ENCODE peak calls at places on chromosomes 11 and 22, in six cellular contexts. Z is prostate gland, O is ovary, K is uterus, D is heart left ventricle, R is K562. B is an unnamed sample. For H3K4me1, the result is how much of the 10 kb centered on the place peaks cover.

GRCh38 chr11:130601141-130601540 is 152.7 kb downstream of the ADAMTS15 start:
- DNase-seq in Z (no peak), D (peak), K (peak), R (no peak), O (peak), B (no peak)

GRCh38 chr22:43919106-43919965 is 4.3 kb upstream of the PNPLA3 start:
- DNase-seq in D (no peak), K (no peak), R (no peak), O (no peak), Z (peak), B (peak)

GRCh38 chr11:114125959-114126358 is 66.4 kb downstream of the ZBTB16 start:
- DNase-seq in D (no peak), R (no peak), K (no peak), O (no peak), Z (no peak), B (no peak)

GRCh38 chr22:48884292-48884691 is 943.4 kb downstream of the BRD1 start:
- DNase-seq in D (no peak), K (no peak), Z (no peak), R (no peak), O (no peak), B (no peak)

GRCh38 chr11:129743029-129743846 is 72.4 kb upstream of the TMEM45B start:
- DNase-seq in R (no peak), Z (no peak), O (no peak), D (no peak), K (no peak), B (peak)

GRCh38 chr11:44096360-44097188 is 1.1 kb downstream of the EXT2 start:
- DNase-seq in D (no peak), O (no peak), K (no peak), Z (no peak), R (no peak), B (peak)

GRCh38 chr11:31813961-31814868 is 3.1 kb upstream of the PAX6 start:
- DNase-seq in D (no peak), K (no peak), O (no peak), R (no peak), Z (no peak), B (no peak)

GRCh38 chr11:20156280-20156875 is 3.9 kb downstream of the DBX1 start:
- DNase-seq in K (no peak), D (no peak), R (peak), O (no peak), Z (no peak), B (no peak)

GRCh38 chr11:77705195-77705876 is 67.7 kb upstream of the CLNS1A start:
- DNase-seq in R (peak), Z (no peak), K (no peak), D (no peak), O (no peak), B (no peak)

GRCh38 chr22:47190276-47190956 is 428.0 kb downstream of the TBC1D22A start:
- DNase-seq in R (no peak), O (peak), Z (no peak), K (no peak), D (peak), B (no peak)

GRCh38 chr11:100928426-100928825 is 201.2 kb downstream of the PGR start:
- DNase-seq in D (no peak), O (no peak), R (no peak), Z (no peak), K (no peak), B (no peak)

GRCh38 chr11:114102993-114103896 is 43.7 kb downstream of the ZBTB16 start:
- DNase-seq in R (no peak), K (no peak), Z (no peak), D (no peak), O (no peak), B (no peak)

GRCh38 chr22:31044262-31044861 is 36.8 kb upstream of the SMTN start:
- DNase-seq in D (peak), O (peak), Z (no peak), R (no peak), K (peak), B (peak)

GRCh38 chr11:95379460-95379859 is 148.5 kb upstream of the SESN3 start:
- DNase-seq in Z (no peak), K (no peak), D (no peak), R (no peak), O (no peak), B (no peak)

GRCh38 chr22:45868586-45869443 is 108.1 kb downstream of the WNT7B start:
- DNase-seq in R (no peak), D (no peak), Z (no peak), O (no peak), K (no peak), B (no peak)

GRCh38 chr22:41403532-41404318 is 22.0 kb downstream of the TEF start:
- DNase-seq in O (peak), R (peak), K (peak), Z (peak), D (peak), B (peak)

GRCh38 chr11:85945788-85946187 is 90.6 kb downstream of the CCDC83 start:
- DNase-seq in K (no peak), D (no peak), R (no peak), O (no peak), Z (no peak), B (no peak)

GRCh38 chr11:44623716-44624491 is 58.4 kb downstream of the CD82 start:
- DNase-seq in K (no peak), D (peak), O (peak), R (no peak), Z (peak), B (peak)

GRCh38 chr22:25399649-25400151 is 164.8 kb upstream of the GRK3 start:
- DNase-seq in K (no peak), O (no peak), R (no peak), D (no peak), Z (no peak), B (no peak)

DNA sequence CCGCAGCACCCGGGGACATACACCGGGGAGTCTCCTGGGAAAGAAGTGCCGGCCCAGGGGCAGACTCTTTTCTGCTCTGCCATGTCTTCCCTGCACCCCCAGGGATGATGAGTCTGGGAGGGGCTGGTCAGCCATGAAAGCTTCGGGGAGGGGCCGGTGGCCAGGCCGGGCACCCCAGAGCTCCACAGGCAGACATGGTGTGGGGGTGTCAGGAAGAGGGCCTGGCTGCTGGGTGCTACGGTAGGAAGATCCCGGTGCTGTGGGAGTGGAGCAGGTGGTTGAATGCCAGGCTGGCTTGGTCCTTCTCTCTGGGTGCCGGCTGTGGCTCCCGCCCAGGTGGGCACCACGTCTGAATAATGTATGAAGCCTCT is 17.4 kb downstream of the LSP1 start:
- DNase-seq in D (no peak), Z (no peak), K (no peak), O (no peak), R (no peak), B (peak)
- TF ChIP-seq POLR2A in D (no peak), Z (no peak), K (no peak), O (no peak), R (no peak), B (no peak)

GRCh38 chr11:73223998-73224730 is 6.1 kb downstream of the P2RY2 start:
- DNase-seq in Z (no peak), D (no peak), R (no peak), K (peak), O (no peak), B (no peak)
- H3K4me1 ChIP-seq in Z (under half), D (under half), R (under half), K (under half), O (under half), B (under half)

GRCh38 chr11:65427691-65428577 is 5.3 kb downstream of the NEAT1 start:
- DNase-seq in K (peak), D (peak), Z (peak), O (peak), R (no peak), B (peak)

GRCh38 chr11:65425971-65426838 is 3.6 kb downstream of the NEAT1 start:
- DNase-seq in D (peak), Z (no peak), K (no peak), R (no peak), O (peak), B (peak)

GRCh38 chr11:65428578-65429068 is 6.0 kb downstream of the NEAT1 start:
- DNase-seq in R (no peak), D (peak), Z (peak), K (peak), O (peak), B (peak)

GRCh38 chr11:65425105-65425970 is 2.7 kb downstream of the NEAT1 start:
- DNase-seq in O (peak), D (peak), K (peak), Z (no peak), R (no peak), B (peak)

DNA sequence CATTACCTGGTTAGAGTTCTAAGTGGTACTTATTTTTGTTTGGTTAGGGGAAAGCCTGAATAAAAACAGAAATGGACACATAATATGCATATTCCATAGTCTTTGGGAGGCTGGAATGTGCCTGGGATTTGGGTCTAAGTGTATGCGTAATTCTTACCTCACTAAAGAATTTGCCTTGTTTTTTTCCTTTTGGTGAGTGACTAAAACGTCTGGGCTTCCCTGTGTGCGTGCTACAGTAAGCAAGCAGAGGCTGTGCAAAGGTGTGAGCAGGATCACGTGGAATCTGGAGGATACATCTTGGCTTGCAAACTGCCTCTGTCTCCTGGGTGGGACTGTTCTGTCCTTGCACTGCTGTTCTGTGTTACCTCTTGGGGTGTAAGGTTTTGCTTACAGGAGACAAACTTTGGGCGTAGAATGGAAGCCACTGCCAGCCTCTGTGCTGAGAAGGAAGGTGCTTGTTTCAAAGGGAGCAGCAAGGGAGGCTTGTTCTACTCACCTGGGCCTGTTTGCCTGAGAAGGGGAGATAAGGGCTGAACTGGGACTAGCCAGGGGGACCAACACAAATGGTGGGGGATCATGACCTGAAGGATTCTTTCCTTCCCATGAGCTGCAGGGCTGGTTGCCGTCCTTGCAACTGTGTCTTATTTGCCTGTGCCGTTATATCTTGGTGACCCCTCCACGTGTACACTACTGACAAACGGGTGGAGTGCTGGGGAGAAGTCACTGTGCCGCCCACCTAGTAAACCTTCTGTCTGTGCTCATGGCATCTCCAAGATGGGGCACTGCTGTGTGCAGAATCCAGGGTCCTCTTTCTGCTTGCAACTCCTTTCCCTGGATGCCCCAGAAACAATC is 4.5 kb downstream of the NEAT1 start:
- DNase-seq in D (peak), Z (peak), K (no peak), O (peak), R (no peak), B (peak)
- TF ChIP-seq POLR2A in D (peak), Z (peak), K (no peak), O (peak), R (peak), B (peak)

GRCh38 chr11:16986434-16987204 is 27.6 kb downstream of the PLEKHA7 start:
- DNase-seq in K (no peak), O (peak), D (no peak), Z (peak), R (peak), B (peak)

GRCh38 chr11:16982256-16982671 is 31.9 kb downstream of the PLEKHA7 start:
- DNase-seq in D (no peak), K (no peak), O (no peak), R (no peak), Z (no peak), B (no peak)

GRCh38 chr11:16985297-16985696 is 28.9 kb downstream of the PLEKHA7 start:
- DNase-seq in O (no peak), R (no peak), Z (no peak), K (no peak), D (no peak), B (peak)

GRCh38 chr11:16982809-16983208 is 31.4 kb downstream of the PLEKHA7 start:
- DNase-seq in K (no peak), O (no peak), R (no peak), Z (no peak), D (no peak), B (no peak)

GRCh38 chr11:16984229-16984628 is 30.0 kb downstream of the PLEKHA7 start:
- DNase-seq in K (no peak), Z (no peak), D (no peak), O (no peak), R (no peak), B (no peak)
- H3K4me1 ChIP-seq in K (under half), Z (under half), D (under half), O (under half), R (under half), B (under half)

GRCh38 chr11:797300-798092 is 585 bp downstream of the SLC25A22 start:
- DNase-seq in D (peak), K (peak), Z (peak), O (peak), R (peak), B (peak)
- TF ChIP-seq POLR2A in D (no peak), K (no peak), Z (no peak), O (no peak), R (no peak), B (no peak)

GRCh38 chr22:42908082-42908746 is 51.1 kb upstream of the ARFGAP3 start:
- DNase-seq in R (no peak), K (no peak), O (no peak), D (no peak), Z (no peak), B (no peak)
- H3K4me1 ChIP-seq in R (under half), K (under half), O (under half), D (half or more), Z (under half), B (under half)

GRCh38 chr11:117419915-117420485 is 92.3 kb downstream of the CEP164 start:
- DNase-seq in D (no peak), R (no peak), O (no peak), K (no peak), Z (no peak), B (no peak)

GRCh38 chr11:117421041-117421440 is 93.4 kb downstream of the CEP164 start:
- DNase-seq in R (no peak), D (no peak), K (no peak), Z (no peak), O (no peak), B (no peak)

GRCh38 chr11:117419136-117419914 is 91.7 kb downstream of the CEP164 start:
- DNase-seq in K (no peak), D (no peak), O (no peak), Z (no peak), R (no peak), B (no peak)

GRCh38 chr11:117421471-117421870 is 93.8 kb downstream of the CEP164 start:
- DNase-seq in R (no peak), K (no peak), D (no peak), O (no peak), Z (no peak), B (no peak)

DNA sequence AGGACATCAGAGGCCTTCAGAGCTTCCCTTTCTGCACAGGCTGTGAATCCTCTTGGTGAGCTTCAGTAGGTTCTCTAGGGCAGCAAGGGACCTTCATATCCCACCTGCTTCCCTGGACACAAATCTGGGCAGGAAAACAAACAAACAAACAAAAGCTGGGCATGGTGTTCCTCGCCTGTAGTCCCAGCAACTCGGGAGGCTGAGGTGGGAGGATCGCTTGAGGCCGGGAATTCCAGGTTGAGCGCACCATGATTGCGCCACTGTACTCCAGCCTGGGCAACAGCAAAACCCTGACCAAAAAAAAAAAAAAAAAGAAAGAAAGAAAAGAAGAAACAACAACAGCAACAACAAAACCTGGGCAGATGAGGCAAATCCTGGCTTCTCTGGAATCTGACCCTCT is 92.9 kb downstream of the CEP164 start:
- DNase-seq in R (no peak), K (no peak), Z (no peak), D (no peak), O (no peak), B (no peak)
- TF ChIP-seq POLR2A in R (no peak), K (no peak), Z (no peak), D (no peak), O (no peak), B (no peak)